ENCODE peak calls at places on chromosomes 4 and X, in ten cellular contexts. N, D, J, H, M, K, E, F, B and G are unnamed samples. For H3K4me1 and H3K27me3, the result is how much of the 10 kb centered on the place peaks cover.

GRCh38 chr4:144288011-144288903 is 147.7 kb upstream of the GYPA start:
- DNase-seq in N (no peak), D (no peak), J (no peak), H (no peak), M (peak), K (no peak), E (no peak), F (no peak), B (no peak), G (peak)

GRCh38 chr4:119729815-119730643 is 101.4 kb upstream of the PDE5A start:
- DNase-seq in N (peak), D (no peak), J (peak), H (no peak), M (peak), K (peak), E (peak), F (peak), B (peak), G (no peak)

GRCh38 chrX:130539721-130540321 is 138.0 kb downstream of the RBMX2 start:
- DNase-seq in N (peak), D (peak), J (no peak), H (peak), M (peak), K (no peak), E (peak), F (peak), B (peak), G (no peak)

GRCh38 chr4:134024251-134024650 is 177.3 kb downstream of the PABPC4L start:
- DNase-seq in N (peak), D (peak), J (no peak), H (no peak), M (peak), K (no peak), E (no peak), F (peak), B (peak), G (no peak)

GRCh38 chr4:6287017-6287788 is 17.6 kb downstream of the WFS1 start:
- DNase-seq in N (no peak), D (no peak), J (no peak), H (no peak), M (no peak), K (peak), E (no peak), F (no peak), B (no peak), G (peak)

GRCh38 chr4:105057370-105058096 is 89.1 kb upstream of the TET2 start:
- DNase-seq in N (no peak), D (no peak), J (no peak), H (no peak), M (no peak), K (no peak), E (no peak), F (no peak), B (no peak), G (no peak)

GRCh38 chr4:111618908-111619307 is 526.3 kb upstream of the FAM241A start:
- DNase-seq in N (peak), D (no peak), J (no peak), H (no peak), M (peak), K (no peak), E (no peak), F (peak), B (no peak), G (no peak)

GRCh38 chr4:11632488-11632887 is 203.8 kb upstream of the HS3ST1 start:
- DNase-seq in N (peak), D (no peak), J (no peak), H (no peak), M (no peak), K (no peak), E (no peak), F (no peak), B (no peak), G (no peak)

GRCh38 chrX:29661290-29661689 is 554.1 kb upstream of the MAGEB2 start:
- DNase-seq in N (peak), D (no peak), J (no peak), H (no peak), M (peak), K (no peak), E (no peak), F (no peak), B (peak), G (no peak)

GRCh38 chr4:1211951-1212545 is 36.9 kb downstream of the CTBP1 start:
- DNase-seq in N (no peak), D (no peak), J (peak), H (no peak), M (no peak), K (no peak), E (peak), F (no peak), B (no peak), G (no peak)

GRCh38 chr4:89836031-89836777 is 757 bp downstream of the SNCA start:
- DNase-seq in N (no peak), D (peak), J (no peak), H (no peak), M (no peak), K (no peak), E (no peak), F (peak), B (peak), G (peak)

GRCh38 chr4:24471623-24472510 is 112.5 kb downstream of the DHX15 start:
- DNase-seq in N (no peak), D (no peak), J (no peak), H (peak), M (peak), K (no peak), E (peak), F (peak), B (peak), G (no peak)

GRCh38 chr4:138734746-138735145 is 280.8 kb upstream of the NOCT start:
- DNase-seq in N (no peak), D (no peak), J (no peak), H (no peak), M (peak), K (no peak), E (no peak), F (peak), B (peak), G (no peak)

GRCh38 chrX:24298191-24298590 is 15.7 kb downstream of the SUPT20HL2 start:
- DNase-seq in N (peak), D (no peak), J (no peak), H (no peak), M (peak), K (no peak), E (no peak), F (peak), B (no peak), G (no peak)

GRCh38 chrX:108415146-108415545 is 23.1 kb downstream of the COL4A6 start:
- DNase-seq in N (peak), D (no peak), J (no peak), H (no peak), M (no peak), K (no peak), E (no peak), F (no peak), B (no peak), G (no peak)

DNA sequence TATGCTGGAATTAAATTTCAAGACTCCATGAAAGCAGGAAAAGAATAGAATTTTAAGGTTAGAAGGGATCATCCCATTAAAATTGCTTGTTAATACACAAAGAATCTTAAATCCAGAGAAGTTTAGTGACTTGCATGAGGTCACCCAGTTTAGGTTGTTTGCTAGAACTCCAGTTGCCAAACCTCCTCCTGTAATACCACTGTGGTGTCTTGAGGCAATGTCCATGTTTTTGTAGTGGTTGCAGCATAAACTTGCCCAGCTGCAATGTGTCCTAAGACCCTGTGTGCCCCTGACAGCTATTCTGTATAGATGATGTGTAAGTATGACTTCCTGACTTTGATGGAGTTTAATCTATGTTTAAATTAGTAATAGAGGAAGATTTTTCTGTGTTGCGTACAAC is 6.3 kb downstream of the SFRP2 start:
- DNase-seq in N (peak), D (no peak), J (no peak), H (no peak), M (no peak), K (no peak), E (no peak), F (no peak), B (no peak), G (no peak)
- H3K4me1 ChIP-seq in N (under half), D (under half), J (under half), H (under half), M (under half), K (under half), E (under half), F (under half), B (under half), G (under half)

GRCh38 chr4:140013088-140013487 is 140.9 kb downstream of the MAML3 start:
- DNase-seq in N (no peak), D (no peak), J (no peak), H (no peak), M (no peak), K (no peak), E (no peak), F (no peak), B (no peak), G (no peak)

GRCh38 chr4:140018931-140019618 is 134.9 kb downstream of the MAML3 start:
- DNase-seq in N (peak), D (no peak), J (no peak), H (no peak), M (no peak), K (no peak), E (no peak), F (peak), B (peak), G (no peak)

GRCh38 chr4:140019619-140020367 is 134.2 kb downstream of the MAML3 start:
- DNase-seq in N (peak), D (no peak), J (no peak), H (no peak), M (no peak), K (no peak), E (peak), F (peak), B (no peak), G (no peak)

GRCh38 chr4:140012688-140013087 is 141.3 kb downstream of the MAML3 start:
- DNase-seq in N (peak), D (peak), J (no peak), H (peak), M (peak), K (peak), E (peak), F (peak), B (peak), G (peak)

DNA sequence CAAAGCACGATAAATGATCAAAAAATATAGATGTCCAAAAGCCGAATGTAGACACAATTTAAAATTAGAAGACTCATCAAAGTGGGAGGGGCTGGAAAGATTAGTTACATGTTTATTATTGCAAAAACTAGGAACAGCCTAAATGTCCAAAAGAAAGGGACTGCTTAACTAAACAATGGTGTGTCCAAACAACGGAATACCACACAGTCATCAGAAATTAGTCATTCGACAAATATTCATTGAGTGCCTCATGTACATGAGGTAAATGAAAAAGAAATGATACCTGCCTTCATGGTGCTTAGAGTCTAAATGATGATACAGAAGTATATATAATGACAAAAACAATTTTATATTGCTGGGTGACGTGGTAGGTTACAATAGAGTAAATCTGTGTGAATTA is 139.7 kb downstream of the MAML3 start:
- DNase-seq in N (peak), D (no peak), J (no peak), H (no peak), M (peak), K (no peak), E (no peak), F (no peak), B (no peak), G (no peak)
- H3K4me3 ChIP-seq in N (no peak), D (no peak), J (no peak), H (no peak), M (no peak), K (no peak), E (no peak), F (no peak), B (no peak), G (no peak)

GRCh38 chrX:16300831-16301230 is 133.6 kb downstream of the MAGEB17 start:
- DNase-seq in N (no peak), D (no peak), J (no peak), H (no peak), M (no peak), K (no peak), E (no peak), F (no peak), B (no peak), G (no peak)
- H3K27me3 ChIP-seq in N (under half), D (under half), J (under half), H (under half), M (under half), K (under half), E (under half), F (under half), B (under half), G (under half)

DNA sequence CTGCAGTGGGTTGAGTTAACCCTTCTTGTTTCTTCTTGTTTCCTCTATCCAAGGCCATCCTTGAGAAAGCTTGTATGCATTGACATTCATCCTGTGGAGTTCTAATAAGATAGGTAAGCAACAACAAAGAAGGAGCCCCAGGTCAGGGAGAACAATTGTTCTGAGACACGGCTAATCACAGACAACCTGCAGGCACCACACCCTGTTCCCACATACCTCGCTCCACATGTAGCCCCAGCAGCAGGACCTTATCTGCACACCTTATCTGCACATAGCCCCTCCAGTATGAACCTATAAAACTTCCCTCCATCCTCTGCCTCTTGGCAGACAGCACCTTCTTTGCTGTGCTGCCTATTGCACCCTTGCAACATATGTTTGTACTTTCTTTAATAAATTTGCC is 129.1 kb downstream of the MSL3 start:
- DNase-seq in N (no peak), D (no peak), J (no peak), H (no peak), M (no peak), K (no peak), E (no peak), F (no peak), B (no peak), G (no peak)
- H3K4me1 ChIP-seq in N (under half), D (under half), J (under half), H (under half), M (under half), K (under half), E (under half), F (under half), B (under half), G (under half)